ENCODE peak calls at places on chromosomes 4 and X, in seven cellular contexts. R is B cell, E is upper lobe of left lung, P is endothelial cell, Q is AG04450, B is tibial nerve, C is progenitor cell of endocrine pancreas. A is an unnamed sample.
A peak's percentile ranks its signal among the peaks of the same experiment; 100 is the strongest.

GRCh38 chrX:66731398-66731797 is 92.5 kb upstream of the EDA2R start:
- DNase-seq in B (no peak), E (no peak), C (no peak), Q (peak; percentile 7), P (no peak), R (no peak), A (peak; percentile 27)

GRCh38 chr4:77797239-77797638 is 21.9 kb downstream of the CNOT6L start:
- DNase-seq in P (no peak), Q (no peak), C (no peak), B (no peak), R (no peak), E (no peak), A (no peak)

GRCh38 chrX:9235722-9236121 is 201.8 kb upstream of the FAM9B start:
- DNase-seq in C (no peak), E (no peak), R (no peak), B (no peak), Q (no peak), P (no peak), A (no peak)

GRCh38 chrX:123803331-123803983 is 56.4 kb upstream of the XIAP start:
- DNase-seq in C (no peak), B (peak; percentile 15), E (peak; percentile 41), P (peak; percentile 4), R (no peak), Q (no peak), A (peak; percentile 38)

GRCh38 chr4:83691998-83692397 is 156.1 kb downstream of the GPAT3 start:
- DNase-seq in P (no peak), E (no peak), C (no peak), Q (no peak), R (no peak), B (no peak), A (no peak)

GRCh38 chr4:3440979-3441500 is 728 bp upstream of the HGFAC start:
- DNase-seq in E (no peak), C (no peak), P (no peak), B (no peak), R (no peak), Q (no peak), A (no peak)

GRCh38 chr4:183142566-183143545 is 43.8 kb downstream of the WWC2 start:
- DNase-seq in B (peak; percentile 46), E (peak; percentile 81), P (no peak), R (no peak), Q (no peak), C (no peak), A (no peak)

GRCh38 chr4:54556081-54556480 is 101.7 kb upstream of the KIT start:
- DNase-seq in R (no peak), Q (no peak), P (no peak), B (no peak), E (no peak), C (no peak), A (no peak)

GRCh38 chr4:166594326-166594946 is 639.9 kb downstream of the SPOCK3 start:
- DNase-seq in Q (no peak), R (no peak), P (peak; percentile 53), B (no peak), E (no peak), C (peak; percentile 30), A (peak; percentile 18)

GRCh38 chrX:22952011-22952410 is 47.7 kb upstream of the DDX53 start:
- DNase-seq in P (no peak), E (no peak), Q (no peak), B (no peak), R (no peak), C (no peak), A (no peak)

GRCh38 chrX:39653656-39654055 is 444.1 kb downstream of the BCOR start:
- DNase-seq in Q (no peak), B (no peak), E (no peak), R (no peak), P (no peak), C (no peak), A (no peak)

GRCh38 chrX:39654952-39655351 is 442.8 kb downstream of the BCOR start:
- DNase-seq in Q (no peak), P (no peak), B (no peak), C (no peak), R (no peak), E (no peak), A (no peak)

GRCh38 chrX:39650883-39651282 is 446.9 kb downstream of the BCOR start:
- DNase-seq in R (no peak), P (no peak), Q (no peak), E (no peak), C (no peak), B (no peak), A (no peak)

GRCh38 chrX:39654183-39654925 is 443.4 kb downstream of the BCOR start:
- DNase-seq in C (no peak), P (no peak), E (no peak), Q (no peak), R (no peak), B (no peak), A (no peak)

DNA sequence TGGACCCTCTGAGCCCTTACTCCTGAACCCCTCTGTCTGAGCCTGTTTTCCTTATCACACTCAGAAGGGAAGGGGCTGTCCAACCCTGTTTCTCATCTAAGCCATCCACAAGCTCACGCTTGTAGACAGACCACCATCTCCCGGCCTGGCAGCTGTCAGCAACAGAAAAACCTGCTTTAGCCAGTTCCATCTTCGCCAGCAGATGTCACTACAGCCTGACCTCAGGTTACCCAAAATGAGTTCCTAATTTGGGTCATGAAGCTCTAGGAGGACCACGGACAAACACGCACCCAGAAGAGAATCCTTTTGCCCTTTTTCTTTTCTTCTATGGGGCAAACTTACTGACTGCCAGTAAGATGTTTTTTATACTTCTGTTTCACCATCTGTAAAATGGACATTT is 445.4 kb downstream of the BCOR start:
- DNase-seq in Q (no peak), R (no peak), C (no peak), E (no peak), B (peak; percentile 7), P (peak; percentile 10), A (peak; percentile 41)
- TF ChIP-seq CTCF in Q (peak; percentile 33), R (peak; percentile 26), C (peak; percentile 15), E (peak; percentile 20), B (peak; percentile 8), P (no peak), A (no peak)

DNA sequence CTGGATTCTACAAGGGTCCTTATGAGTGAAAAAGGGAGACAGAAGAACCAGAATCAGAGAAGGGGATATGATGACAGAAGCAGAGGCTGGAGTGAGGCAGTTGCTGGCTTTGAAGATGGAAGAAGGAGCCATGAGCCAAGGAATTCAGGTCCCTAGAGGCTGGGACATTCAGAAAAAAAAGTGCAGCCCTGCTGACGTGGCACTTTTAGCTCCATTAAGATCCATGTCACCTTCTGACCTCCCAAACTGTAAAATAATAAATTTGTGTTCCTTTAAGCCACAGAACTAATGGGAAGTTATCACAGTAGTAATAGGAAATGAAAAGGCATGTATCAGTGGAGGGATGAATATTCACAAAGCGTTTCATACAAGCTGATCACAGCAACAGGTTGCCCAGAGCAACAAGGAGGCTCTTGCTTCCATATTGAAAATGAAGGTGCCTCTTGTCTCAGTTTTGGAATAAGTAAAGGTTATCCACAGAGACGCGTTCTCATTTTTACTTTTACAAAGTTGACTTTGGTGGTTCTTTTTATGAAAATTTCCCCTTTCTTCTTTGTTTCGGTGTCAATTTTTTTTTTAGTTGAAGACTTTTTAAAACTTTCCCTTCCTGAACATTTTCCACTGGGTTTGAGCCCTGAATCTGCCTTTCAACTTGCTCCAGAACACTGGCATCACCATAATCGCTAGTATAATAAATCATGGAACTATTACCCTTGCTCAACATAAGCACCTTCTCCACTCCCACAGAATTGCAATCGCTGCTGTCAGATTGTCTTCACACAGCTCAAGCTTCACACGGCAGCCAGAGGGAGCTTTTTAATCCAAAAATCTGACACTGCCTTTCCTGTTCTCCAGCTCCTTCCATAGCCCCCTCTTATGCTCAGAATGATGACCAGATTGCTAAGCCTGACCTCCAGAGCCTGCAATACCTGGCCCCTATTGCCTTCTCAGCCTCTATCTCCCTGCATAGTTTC is 127.6 kb upstream of the RBPJ start:
- DNase-seq in C (no peak), R (no peak), B (no peak), P (no peak), E (no peak), Q (no peak), A (peak; percentile 55)
- TF ChIP-seq CTCF in C (no peak), R (no peak), B (no peak), P (no peak), E (no peak), Q (no peak), A (no peak)

DNA sequence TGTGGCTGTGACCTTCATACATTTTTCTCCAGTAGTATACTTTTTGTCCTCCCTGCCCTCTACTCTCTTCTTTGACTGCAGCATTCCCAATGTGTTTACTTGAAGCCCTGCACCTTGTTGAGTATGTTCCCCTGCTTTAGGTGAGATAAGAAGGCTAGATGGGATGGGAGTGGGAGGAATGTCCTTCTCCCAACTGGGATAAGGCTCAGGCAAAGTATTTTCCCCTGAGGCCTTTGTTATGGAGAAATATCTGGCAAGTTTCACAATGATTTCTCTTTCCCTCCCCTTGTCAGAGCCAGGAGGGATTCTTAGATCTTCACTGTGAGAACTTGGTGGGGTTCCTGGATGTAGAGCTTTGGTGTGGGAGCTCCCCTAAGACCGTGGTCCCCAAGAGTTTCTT is 131.8 kb downstream of the CLCN5 start:
- DNase-seq in P (no peak), Q (no peak), C (no peak), R (no peak), B (no peak), E (no peak), A (no peak)
- TF ChIP-seq CTCF in P (no peak), Q (no peak), C (no peak), R (no peak), B (no peak), E (no peak), A (no peak)

DNA sequence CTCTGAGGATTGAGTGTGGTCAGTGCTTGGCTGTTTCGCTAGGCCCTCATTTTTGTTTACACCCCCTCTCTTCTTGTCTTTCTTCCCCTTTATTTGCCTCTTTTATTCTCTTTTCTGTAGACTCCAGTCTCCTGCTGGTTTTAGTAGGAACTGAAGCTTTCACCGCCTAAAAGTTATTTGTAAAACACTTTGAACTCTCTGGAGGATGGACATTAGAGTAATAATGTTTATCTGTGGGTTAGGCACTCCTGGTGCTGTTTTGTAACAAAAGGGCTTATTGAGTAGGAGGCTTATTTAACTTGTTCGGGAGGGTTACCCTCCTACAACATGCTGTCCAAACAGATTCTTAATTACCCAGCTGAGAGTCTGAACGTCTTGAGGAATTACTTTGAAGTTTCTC is 1.6 kb upstream of the ARHGAP10 start:
- DNase-seq in E (no peak), R (no peak), P (no peak), C (no peak), Q (no peak), B (no peak), A (no peak)
- TF ChIP-seq CTCF in E (no peak), R (no peak), P (no peak), C (no peak), Q (peak; percentile 27), B (no peak), A (no peak)

GRCh38 chrX:72005046-72005445 is 94.4 kb downstream of the NHSL2 start:
- DNase-seq in R (no peak), B (no peak), P (no peak), Q (no peak), C (no peak), E (no peak), A (no peak)

GRCh38 chrX:72006461-72006860 is 95.8 kb downstream of the NHSL2 start:
- DNase-seq in B (no peak), P (no peak), C (no peak), Q (no peak), E (no peak), R (no peak), A (no peak)

GRCh38 chrX:72001906-72002305 is 91.3 kb downstream of the NHSL2 start:
- DNase-seq in R (no peak), Q (no peak), B (no peak), P (no peak), C (no peak), E (no peak), A (no peak)

GRCh38 chrX:72002886-72003285 is 92.2 kb downstream of the NHSL2 start:
- DNase-seq in Q (no peak), E (no peak), P (no peak), R (no peak), C (no peak), B (no peak), A (no peak)

GRCh38 chrX:72003811-72004750 is 93.4 kb downstream of the NHSL2 start:
- DNase-seq in C (no peak), P (peak; percentile 44), Q (no peak), B (peak; percentile 29), E (no peak), R (no peak), A (no peak)
- TF ChIP-seq CTCF in C (peak; percentile 46), P (peak; percentile 17), Q (no peak), B (no peak), E (peak; percentile 4), R (no peak), A (no peak)